ENCODE peak calls at places on chromosomes 13 and 19, in five cellular contexts. A is AG04450, S is PC-9, Q is endodermal cell, M is cardiac fibroblast. P is an unnamed sample.

GRCh38 chr19:48487944-48488343 is 18.8 kb downstream of the CYTH2 start:
- DNase-seq in A (no peak), Q (no peak), S (peak; percentile 97), M (peak; percentile 70), P (no peak)

GRCh38 chr13:112972867-112973576 is 4.0 kb downstream of the MCF2L start:
- DNase-seq in S (peak; percentile 35), M (no peak), Q (no peak), A (no peak), P (no peak)

GRCh38 chr19:11066326-11066725 is 22.9 kb upstream of the LDLR start:
- DNase-seq in Q (no peak), A (no peak), M (no peak), S (no peak), P (no peak)

GRCh38 chr19:12666305-12667048 is at the start of the genes MAN2B1 and WDR83:
- DNase-seq in A (no peak), M (peak; percentile 67), S (peak; percentile 72), Q (peak; percentile 95), P (peak; percentile 70)

GRCh38 chr19:27972291-27973040 is 1240.5 kb downstream of the UQCRFS1 start:
- DNase-seq in A (no peak), S (peak; percentile 11), M (peak; percentile 7), Q (no peak), P (peak; percentile 54)

GRCh38 chr13:91126806-91127205 is 220.7 kb upstream of the MIR17HG start:
- DNase-seq in A (no peak), M (peak; percentile 8), Q (no peak), S (no peak), P (no peak)

GRCh38 chr13:32468502-32469147 is 40.7 kb upstream of the N4BP2L1 start:
- DNase-seq in S (no peak), M (peak; percentile 45), Q (no peak), A (no peak), P (no peak)

GRCh38 chr13:29498426-29499040 is 97.0 kb downstream of the SLC7A1 start:
- DNase-seq in S (no peak), Q (no peak), M (no peak), A (no peak), P (no peak)

GRCh38 chr13:23928985-23929384 is 31.7 kb upstream of the C1QTNF9B start:
- DNase-seq in S (no peak), A (peak; percentile 42), Q (no peak), M (peak; percentile 46), P (peak; percentile 84)

GRCh38 chr13:40061466-40062450 is 406.3 kb downstream of the COG6 start:
- DNase-seq in S (no peak), M (peak; percentile 68), Q (no peak), A (no peak), P (peak; percentile 64)

GRCh38 chr13:49869514-49869913 is 66.6 kb downstream of the SPRYD7 start:
- DNase-seq in M (peak; percentile 57), S (peak; percentile 5), Q (peak; percentile 83), A (no peak), P (peak; percentile 72)

GRCh38 chr13:113802090-113802531 is 43.1 kb downstream of the TMEM255B start:
- DNase-seq in S (peak; percentile 28), M (peak; percentile 83), Q (peak; percentile 88), A (peak; percentile 54), P (peak; percentile 77)

GRCh38 chr19:2041436-2041685 is 9.7 kb downstream of the MKNK2 start:
- DNase-seq in A (no peak), S (no peak), Q (no peak), M (no peak), P (no peak)

GRCh38 chr19:48575931-48576622 is 24.1 kb downstream of the SULT2B1 start:
- DNase-seq in M (no peak), A (no peak), Q (no peak), S (no peak), P (no peak)

GRCh38 chr13:88125055-88125454 is 453.9 kb downstream of the SLITRK5 start:
- DNase-seq in A (no peak), M (no peak), S (no peak), Q (no peak), P (no peak)

GRCh38 chr19:17327068-17327653 is 7.5 kb downstream of the ANO8 start:
- DNase-seq in Q (no peak), A (no peak), M (no peak), S (no peak), P (no peak)

GRCh38 chr13:103007427-103007762 is 58.8 kb downstream of the SLC10A2 start:
- DNase-seq in M (no peak), Q (no peak), S (no peak), A (no peak), P (no peak)

GRCh38 chr13:100389617-100390016 is 199.0 kb downstream of the GGACT start:
- DNase-seq in Q (no peak), M (no peak), A (no peak), S (no peak), P (no peak)

GRCh38 chr19:42140125-42140754 is 8.0 kb upstream of the POU2F2 start:
- DNase-seq in M (peak; percentile 82), Q (peak; percentile 97), A (no peak), S (peak; percentile 56), P (peak; percentile 83)

GRCh38 chr13:45422731-45423130 is 4.6 kb upstream of the SLC25A30 start:
- DNase-seq in A (no peak), S (no peak), Q (no peak), M (no peak), P (no peak)

GRCh38 chr19:2569596-2570465 is 93.9 kb downstream of the GADD45B start:
- DNase-seq in Q (no peak), S (no peak), M (no peak), A (no peak), P (no peak)

GRCh38 chr13:26222523-26223046 is 471 bp upstream of the RNF6 start:
- DNase-seq in Q (no peak), M (no peak), A (no peak), S (no peak), P (no peak)

GRCh38 chr19:34512254-34512796 is 30.8 kb downstream of the WTIP start:
- DNase-seq in A (no peak), M (no peak), S (no peak), Q (no peak), P (no peak)
- TF ChIP-seq CTCF in A (no peak), M (no peak), S (no peak), Q (no peak), P (no peak)

DNA sequence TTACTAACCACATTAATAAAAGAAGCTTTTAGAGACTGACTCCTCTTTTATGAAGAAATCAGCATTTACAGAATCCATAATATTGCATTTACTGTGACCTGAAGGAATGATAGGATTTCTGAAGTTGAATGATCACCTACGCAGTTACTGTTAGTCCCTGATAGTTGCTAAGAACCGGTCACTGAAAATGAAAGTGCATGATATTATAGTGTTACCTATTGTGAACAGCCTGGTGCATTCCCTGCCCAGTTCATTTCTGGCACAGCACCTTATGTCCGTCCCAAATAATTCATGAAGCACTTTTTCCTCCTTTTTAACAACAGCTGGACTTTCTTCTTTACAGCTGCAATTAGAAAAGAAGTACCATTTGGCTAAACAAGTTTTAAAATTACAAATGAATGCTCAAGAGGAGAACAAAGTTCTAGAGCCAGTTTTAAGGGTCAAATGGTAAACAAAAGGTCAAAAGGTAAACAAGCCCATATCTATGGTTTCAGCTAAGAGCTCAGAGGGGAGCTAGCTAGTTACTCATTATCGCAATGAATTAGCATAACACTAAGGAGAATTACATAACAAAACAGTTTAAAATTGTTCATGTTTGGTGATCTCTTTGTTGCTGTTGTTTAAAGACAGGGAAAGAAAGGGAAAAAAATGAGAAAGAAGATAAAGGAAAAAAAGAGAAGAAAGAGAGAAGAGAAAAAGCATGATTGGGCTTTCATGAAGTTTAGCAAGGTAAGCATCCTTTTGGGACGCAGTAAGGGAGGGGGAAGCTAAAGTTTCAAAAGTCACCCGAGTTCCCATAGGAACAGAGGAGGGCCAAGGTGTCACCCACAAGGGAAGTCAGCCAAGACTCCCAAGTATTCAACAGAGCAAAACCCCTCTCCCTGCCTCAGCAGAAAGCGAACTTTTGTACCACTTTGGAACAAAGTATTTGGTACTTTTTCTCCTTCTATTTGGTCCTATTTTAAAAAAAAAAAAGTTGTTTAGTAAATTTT is 50.2 kb downstream of the FLT3 start:
- DNase-seq in A (no peak), M (no peak), Q (peak; percentile 66), S (no peak), P (no peak)
- H3K4me3 ChIP-seq in A (no peak overlapping the region), M (no peak overlapping the region), Q (peak overlapping the region; percentile 21), S (no peak overlapping the region), P (no peak overlapping the region)

GRCh38 chr19:6424939-6425731 is 524 bp upstream of the KHSRP start:
- DNase-seq in A (peak; percentile 100), M (peak; percentile 100), Q (peak; percentile 100), S (peak; percentile 97), P (peak; percentile 100)

GRCh38 chr19:6423499-6424189 is 967 bp downstream of the KHSRP start:
- DNase-seq in A (no peak), M (peak; percentile 63), S (peak; percentile 46), Q (peak; percentile 86), P (peak; percentile 66)

GRCh38 chr19:6424190-6424938 is at the start of gene KHSRP:
- DNase-seq in Q (no peak), S (no peak), M (no peak), A (no peak), P (no peak)

GRCh38 chr19:6427131-6427530 is 2.5 kb upstream of the KHSRP start:
- DNase-seq in A (no peak), M (no peak), S (no peak), Q (no peak), P (no peak)

DNA sequence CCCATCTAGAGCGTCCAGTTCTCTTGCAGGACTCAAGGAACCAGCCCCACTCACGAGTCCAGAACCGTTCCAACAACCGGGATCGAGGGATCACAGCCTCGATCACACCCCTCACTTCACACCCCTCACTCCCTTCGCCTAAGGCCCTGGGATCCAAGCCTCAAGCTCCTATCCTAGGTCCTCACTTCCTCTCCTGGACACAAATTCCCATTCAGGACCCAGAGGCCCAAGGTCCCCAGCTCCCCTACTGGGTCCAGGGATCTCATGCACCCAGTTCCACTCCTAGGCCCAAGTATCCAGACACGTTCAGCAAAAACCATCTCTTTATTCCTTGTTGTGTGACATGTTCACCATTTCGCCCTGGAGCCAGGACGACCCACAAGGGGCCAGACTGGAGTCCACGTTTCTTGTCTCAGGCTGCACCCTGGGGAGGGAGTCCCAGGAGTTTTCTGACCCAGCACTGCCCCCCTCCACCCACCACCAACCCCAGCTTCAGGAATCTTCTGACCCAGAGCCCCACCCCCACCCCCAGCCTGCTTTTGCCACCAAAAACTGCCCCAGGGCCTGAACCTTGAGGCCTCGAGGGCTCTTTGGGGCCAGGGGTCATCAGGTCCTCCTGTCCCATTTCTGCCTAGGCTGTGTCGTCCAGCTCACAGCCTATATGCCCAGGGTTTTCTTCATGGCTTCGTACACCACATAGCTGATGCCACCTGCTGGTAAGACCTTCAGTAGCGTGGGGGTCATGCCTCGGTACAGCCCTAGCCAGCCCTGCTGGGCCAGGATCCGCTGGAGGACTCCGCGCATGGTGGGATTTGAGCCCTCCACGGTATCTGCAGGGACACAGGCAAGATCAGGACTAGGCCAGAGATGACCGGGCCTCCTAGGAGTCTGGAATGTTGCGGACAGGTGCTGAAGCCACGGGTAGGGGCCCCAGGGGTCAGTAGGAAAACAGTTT is 1.4 kb upstream of the KHSRP start:
- DNase-seq in Q (no peak), A (no peak), S (no peak), M (no peak), P (no peak)
- TF ChIP-seq CTCF in Q (peak; percentile 36), A (no peak), S (no peak), M (no peak), P (no peak)

DNA sequence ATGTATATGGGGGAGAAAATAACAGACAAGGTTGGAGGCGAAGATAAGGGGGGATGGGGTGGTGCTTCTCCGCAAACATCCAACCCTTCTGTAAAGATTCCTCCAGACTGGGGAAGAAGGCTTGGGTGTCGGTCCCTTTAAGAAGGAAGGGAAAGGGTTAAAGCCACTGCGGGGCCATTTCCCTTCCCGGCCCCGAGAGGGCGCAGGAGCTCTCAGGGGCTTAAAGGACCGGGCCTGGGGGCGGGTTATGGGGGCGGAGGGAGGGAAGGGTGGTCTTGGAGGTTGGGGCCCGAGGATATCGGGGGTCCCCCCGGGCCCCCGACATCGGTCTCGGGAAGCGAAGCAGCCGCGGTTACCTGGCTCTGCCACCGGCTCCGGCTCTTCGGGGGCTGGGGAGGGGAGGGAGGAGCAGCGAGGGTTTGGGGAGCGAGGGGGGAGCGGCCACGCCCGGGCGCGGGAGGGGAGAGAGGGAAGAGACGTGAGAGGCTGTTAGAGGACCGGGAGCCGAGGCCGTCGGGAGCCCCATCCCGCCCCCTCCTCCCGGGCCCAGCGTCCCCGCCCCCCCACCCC is 2.8 kb downstream of the TNNT1 start:
- DNase-seq in A (no peak), S (peak; percentile 83), M (no peak), Q (peak; percentile 84), P (no peak)
- H3K4me3 ChIP-seq in A (no peak overlapping the region), S (peak overlapping the region; percentile 67), M (no peak overlapping the region), Q (no peak overlapping the region), P (no peak overlapping the region)